ENCODE peak calls at places on chromosome 10, in seven cellular contexts. D is left ventricle myocardium inferior; X is testis; C is activated CD4-positive, alpha-beta memory T cell treated with anti-CD3 and anti-CD28 coated beads, Interleukin-2, amount 10 ng/mL, durations not matched to agents 7 days and 5 days; B is amniotic epithelial cell; S is activated CD8-positive, alpha-beta memory T cell treated with anti-CD3 and anti-CD28 coated beads, Interleukin-2, amount 50 U/mL, for 48 hours; R is KBM-7. L is an unnamed sample.
A peak's percentile ranks its signal among the peaks of the same experiment; 100 is the strongest.

GRCh38 chr10:88833722-88834121 is 17.9 kb downstream of the ANKRD22 start:
- DNase-seq in S (no peak), X (no peak), C (peak; percentile 24), D (no peak), B (no peak), R (peak; percentile 89), L (peak; percentile 68)

GRCh38 chr10:129695671-129696070 is 228.6 kb downstream of the MGMT start:
- DNase-seq in B (no peak), D (no peak), X (no peak), C (no peak), R (no peak), S (no peak), L (no peak)

GRCh38 chr10:68600041-68600778 is 40.1 kb downstream of the TET1 start:
- DNase-seq in R (peak; percentile 89), S (peak; percentile 76), B (peak; percentile 63), D (peak; percentile 57), C (peak; percentile 70), X (peak; percentile 78), L (peak; percentile 62)

GRCh38 chr10:45235823-45236222 is 79.6 kb downstream of the OR13A1 start:
- DNase-seq in R (peak; percentile 48), C (no peak), X (no peak), B (no peak), S (no peak), D (no peak), L (no peak)

GRCh38 chr10:18583575-18584270 is 67.7 kb downstream of the NSUN6 start:
- DNase-seq in R (peak; percentile 68), B (peak; percentile 26), C (no peak), X (no peak), D (no peak), S (no peak), L (peak; percentile 42)

GRCh38 chr10:118805146-118805545 is 50.4 kb upstream of the CACUL1 start:
- DNase-seq in D (no peak), S (no peak), C (no peak), B (no peak), R (no peak), X (no peak), L (no peak)

GRCh38 chr10:119616879-119617580 is 20.3 kb upstream of the TIAL1 start:
- DNase-seq in X (no peak), R (no peak), C (peak; percentile 24), B (no peak), D (peak; percentile 26), S (no peak), L (no peak)

GRCh38 chr10:11397980-11398580 is 213.4 kb downstream of the USP6NL start:
- DNase-seq in X (peak; percentile 23), C (no peak), D (peak; percentile 35), S (no peak), B (no peak), R (no peak), L (no peak)

GRCh38 chr10:6699336-6699735 is 119.3 kb upstream of the PRKCQ start:
- DNase-seq in C (no peak), S (no peak), R (no peak), X (no peak), D (no peak), B (no peak), L (no peak)

GRCh38 chr10:72612203-72612826 is 13.6 kb downstream of the MICU1 start:
- DNase-seq in S (no peak), B (no peak), X (no peak), C (no peak), D (no peak), R (peak; percentile 9), L (no peak)

GRCh38 chr10:114544045-114544659 is 113.9 kb downstream of the ABLIM1 start:
- DNase-seq in C (peak; percentile 90), S (peak; percentile 79), R (peak; percentile 9), D (no peak), B (no peak), X (no peak), L (no peak)

GRCh38 chr10:23512355-23513058 is 73.6 kb downstream of the OTUD1 start:
- DNase-seq in D (no peak), C (no peak), S (no peak), R (peak; percentile 20), X (no peak), B (peak; percentile 86), L (no peak)

GRCh38 chr10:21173964-21174669 is 277.0 kb upstream of the NEBL start:
- DNase-seq in B (no peak), D (peak; percentile 47), R (peak; percentile 13), C (no peak), X (peak; percentile 18), S (peak; percentile 72), L (no peak)

L was measured in GF-D8.